ENCODE peak calls at places on chromosomes 16 and 17, in nine cellular contexts. P is HL-60, N is prostate gland, E is PC-9, F is HepG2, A is GM23338, X is mucosa of descending colon, H is HCT116, M is dorsolateral prefrontal cortex. J is an unnamed sample.

GRCh38 chr16:51404386-51404785 is 253.3 kb upstream of the SALL1 start:
- DNase-seq in P (no peak), N (no peak), E (no peak), F (no peak), A (no peak), X (no peak), H (no peak), M (no peak), J (peak; percentile 21)

GRCh38 chr17:45149037-45149668 is 878 bp downstream of the HEXIM1 start:
- DNase-seq in P (peak; percentile 79), N (peak; percentile 83), E (peak; percentile 84), F (peak; percentile 87), A (peak; percentile 93), X (peak; percentile 86), H (peak; percentile 64), M (peak; percentile 62), J (peak; percentile 67)

GRCh38 chr17:44900894-44901293 is 1.6 kb upstream of the EFTUD2 start:
- DNase-seq in P (peak; percentile 35), N (no peak), E (no peak), F (no peak), A (no peak), X (no peak), H (no peak), M (no peak), J (peak; percentile 67)

GRCh38 chr17:72614476-72614870 is 478.0 kb downstream of the SLC39A11 start:
- DNase-seq in P (no peak), N (no peak), E (no peak), F (no peak), A (no peak), X (no peak), H (no peak), M (no peak), J (no peak)

GRCh38 chr17:45771473-45771959 is 12.6 kb upstream of the CRHR1 start:
- DNase-seq in P (no peak), N (no peak), E (no peak), F (no peak), A (peak; percentile 33), X (no peak), H (no peak), M (no peak), J (no peak)

GRCh38 chr16:77431131-77431670 is 3.6 kb downstream of the ADAMTS18 start:
- DNase-seq in P (no peak), N (no peak), E (no peak), F (no peak), A (no peak), X (no peak), H (no peak), M (no peak), J (no peak)

GRCh38 chr17:78219396-78220150 is 5.5 kb downstream of the BIRC5 start:
- DNase-seq in P (no peak), N (no peak), E (no peak), F (no peak), A (peak; percentile 70), X (no peak), H (no peak), M (no peak), J (no peak)

GRCh38 chr17:45046536-45047125 is 4.8 kb downstream of the DCAKD start:
- DNase-seq in P (no peak), N (no peak), E (no peak), F (no peak), A (no peak), X (no peak), H (no peak), M (no peak), J (peak; percentile 87)

GRCh38 chr17:1640329-1641064 is 5.0 kb downstream of the SCARF1 start:
- DNase-seq in P (no peak), N (no peak), E (no peak), F (no peak), A (no peak), X (no peak), H (no peak), M (peak; percentile 49), J (no peak)
- H3K4me3 ChIP-seq in P (no peak overlapping the region), N (no peak overlapping the region), E (no peak overlapping the region), F (no peak overlapping the region), A (no peak overlapping the region), X (no peak overlapping the region), H (no peak overlapping the region), M (no peak overlapping the region), J (no peak overlapping the region)

DNA sequence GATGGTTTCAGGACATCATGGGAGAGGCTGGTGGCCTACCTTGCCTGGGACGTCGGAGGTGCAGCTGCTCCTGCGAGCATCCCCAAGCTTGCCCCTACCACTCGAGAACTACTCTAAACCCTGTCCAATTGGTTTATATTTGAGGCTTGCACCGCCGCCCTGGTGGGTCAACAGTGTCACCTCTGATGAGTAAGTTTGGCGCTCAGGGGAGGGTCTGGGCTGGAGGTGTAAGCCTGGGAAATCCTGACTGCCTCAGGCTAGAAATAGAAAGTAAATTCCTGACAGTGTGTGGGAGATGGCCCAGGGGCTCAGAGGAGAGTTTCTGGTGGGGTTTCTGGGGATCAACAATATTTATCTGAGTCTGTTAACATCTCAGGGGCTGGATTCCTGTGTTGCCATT is 48.2 kb downstream of the CCDC42 start:
- DNase-seq in P (no peak), N (no peak), E (no peak), F (no peak), A (peak; percentile 70), X (no peak), H (no peak), M (no peak), J (no peak)
- TF ChIP-seq CTCF in P (no peak), N (no peak), E (no peak), F (no peak), A (peak; percentile 42), X (no peak), H (peak; percentile 9), M (no peak), J (no peak)

GRCh38 chr17:4364622-4365041 is 1.8 kb downstream of the UBE2G1 start:
- DNase-seq in P (no peak), N (peak; percentile 9), E (no peak), F (no peak), A (no peak), X (peak; percentile 24), H (no peak), M (no peak), J (no peak)
- H3K4me3 ChIP-seq in P (peak overlapping the region; percentile 68), N (peak overlapping the region; percentile 67), E (peak overlapping the region; percentile 72), F (peak overlapping the region; percentile 94), A (peak overlapping the region; percentile 93), X (peak overlapping the region; percentile 100), H (peak overlapping the region; percentile 89), M (peak overlapping the region; percentile 99), J (peak overlapping the region; percentile 91)

GRCh38 chr16:67562526-67562917 is at the start of gene CTCF:
- DNase-seq in P (peak; percentile 79), N (peak; percentile 87), E (peak; percentile 80), F (peak; percentile 70), A (peak; percentile 87), X (peak; percentile 82), H (peak; percentile 50), M (peak; percentile 63), J (peak; percentile 57)

GRCh38 chr16:67561824-67562525 is 351 bp upstream of the CTCF start:
- DNase-seq in P (peak; percentile 99), N (peak; percentile 92), E (peak; percentile 97), F (peak; percentile 97), A (peak; percentile 97), X (peak; percentile 97), H (peak; percentile 92), M (peak; percentile 79), J (peak; percentile 90)

GRCh38 chr16:67563708-67564468 is 1.6 kb downstream of the CTCF start:
- DNase-seq in P (peak; percentile 75), N (peak; percentile 54), E (peak; percentile 34), F (peak; percentile 58), A (peak; percentile 48), X (peak; percentile 53), H (no peak), M (no peak), J (peak; percentile 83)

GRCh38 chr16:67561501-67561823 is 864 bp upstream of the CTCF start:
- DNase-seq in P (no peak), N (no peak), E (no peak), F (no peak), A (peak; percentile 19), X (no peak), H (no peak), M (no peak), J (no peak)

DNA sequence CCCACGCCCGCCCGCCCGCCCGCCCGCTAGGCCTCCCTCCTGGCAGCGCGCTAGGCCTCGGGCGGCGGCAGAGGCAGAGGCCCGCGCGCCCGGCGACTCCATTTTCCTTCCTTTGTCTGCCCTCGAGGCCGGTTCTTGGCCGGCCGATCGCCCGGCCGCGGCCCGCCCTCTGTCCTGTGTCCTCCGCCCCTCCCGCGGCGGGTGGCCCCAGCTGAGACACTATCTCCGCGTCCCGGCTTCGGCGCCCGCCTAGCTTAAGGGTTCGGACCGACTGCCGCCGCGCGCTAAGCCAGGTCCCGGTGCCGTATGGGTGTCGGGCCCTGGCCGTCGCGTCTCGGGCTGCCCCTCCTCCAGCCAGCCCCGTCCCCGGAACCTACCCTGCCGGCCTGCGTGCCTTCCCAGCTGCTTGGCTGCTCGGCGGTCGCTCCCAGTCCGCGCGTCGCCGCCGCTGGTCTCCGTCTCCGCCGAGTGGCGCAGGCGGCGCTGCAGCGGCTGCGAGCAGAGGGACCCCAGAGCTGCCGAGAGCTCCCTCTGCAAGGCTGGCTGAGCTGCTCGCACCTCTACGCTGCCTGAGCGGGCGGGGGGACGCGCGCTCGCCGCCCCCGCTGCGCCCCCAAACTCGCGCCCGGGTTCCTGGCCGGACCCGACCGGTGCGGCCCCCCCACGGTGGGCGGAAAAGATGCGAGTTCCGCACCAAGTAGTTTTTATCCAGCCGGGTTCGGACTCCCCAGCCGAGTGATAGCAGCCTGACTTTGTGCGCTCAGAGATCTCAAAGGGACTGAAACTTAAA is 787 bp downstream of the CTCF start:
- DNase-seq in P (peak; percentile 58), N (peak; percentile 39), E (peak; percentile 53), F (peak; percentile 40), A (peak; percentile 74), X (peak; percentile 62), H (peak; percentile 24), M (peak; percentile 44), J (peak; percentile 18)
- TF ChIP-seq CTCF in P (no peak), N (no peak), E (no peak), F (peak; percentile 64), A (no peak), X (no peak), H (no peak), M (peak; percentile 6), J (peak; percentile 37)

GRCh38 chr16:67934306-67935095 is 2.1 kb downstream of the PSMB10 start:
- DNase-seq in P (no peak), N (no peak), E (no peak), F (no peak), A (no peak), X (no peak), H (no peak), M (no peak), J (no peak)
- H3K4me3 ChIP-seq in P (peak overlapping the region; percentile 94), N (no peak overlapping the region), E (peak overlapping the region; percentile 88), F (peak overlapping the region; percentile 97), A (peak overlapping the region; percentile 98), X (no peak overlapping the region), H (peak overlapping the region; percentile 70), M (peak overlapping the region; percentile 84), J (no peak overlapping the region)

J was measured in bronchial epithelial cell.